ENCODE peak calls at places on chromosomes 11 and 22, in five cellular contexts. One of them, this sample, is unnamed.

GRCh38 chr22:26565889-26566288 is 24.0 kb downstream of the TPST2 start:
- DNase-seq in H1: no peak
- DNase-seq in tibial nerve: no peak
- DNase-seq in A549: no peak
- DNase-seq in prostate gland: no peak
- DNase-seq in this sample: no peak

GRCh38 chr22:42743501-42743991 is 22.9 kb upstream of the A4GALT start:
- DNase-seq in H1: no peak
- DNase-seq in tibial nerve: peak; percentile 77
- DNase-seq in A549: no peak
- DNase-seq in prostate gland: peak; percentile 43
- DNase-seq in this sample: peak; percentile 42

GRCh38 chr11:94895971-94896370 is 77.4 kb downstream of the CWC15 start:
- DNase-seq in H1: no peak
- DNase-seq in tibial nerve: no peak
- DNase-seq in A549: peak; percentile 18
- DNase-seq in prostate gland: no peak
- DNase-seq in this sample: no peak

GRCh38 chr11:115965754-115966504 is 461.7 kb upstream of the CADM1 start:
- DNase-seq in H1: no peak
- DNase-seq in tibial nerve: no peak
- DNase-seq in A549: no peak
- DNase-seq in prostate gland: no peak
- DNase-seq in this sample: no peak

GRCh38 chr22:17815703-17816254 is 41.5 kb upstream of the BID start:
- DNase-seq in H1: no peak
- DNase-seq in tibial nerve: no peak
- DNase-seq in A549: no peak
- DNase-seq in prostate gland: no peak
- DNase-seq in this sample: no peak

GRCh38 chr22:28813772-28814518 is 13.6 kb upstream of the XBP1 start:
- DNase-seq in H1: no peak
- DNase-seq in tibial nerve: no peak
- DNase-seq in A549: peak; percentile 76
- DNase-seq in prostate gland: no peak
- DNase-seq in this sample: peak; percentile 89

GRCh38 chr11:94400839-94401772 is at the start of gene GPR83:
- DNase-seq in H1: peak; percentile 59
- DNase-seq in tibial nerve: no peak
- DNase-seq in A549: peak; percentile 9
- DNase-seq in prostate gland: no peak
- DNase-seq in this sample: no peak

GRCh38 chr11:45278721-45279120 is 7.4 kb downstream of the SYT13 start:
- DNase-seq in H1: no peak
- DNase-seq in tibial nerve: no peak
- DNase-seq in A549: no peak
- DNase-seq in prostate gland: no peak
- DNase-seq in this sample: no peak

GRCh38 chr11:58900479-58901420 is 38.5 kb upstream of the GLYATL1 start:
- DNase-seq in H1: peak; percentile 98
- DNase-seq in tibial nerve: peak; percentile 62
- DNase-seq in A549: peak; percentile 85
- DNase-seq in prostate gland: peak; percentile 70
- DNase-seq in this sample: peak; percentile 88

GRCh38 chr11:27716850-27717249 is 16.6 kb upstream of the BDNF start:
- DNase-seq in H1: no peak
- DNase-seq in tibial nerve: no peak
- DNase-seq in A549: no peak
- DNase-seq in prostate gland: no peak
- DNase-seq in this sample: no peak

GRCh38 chr11:103601230-103601846 is 435.1 kb upstream of the DDI1 start:
- DNase-seq in H1: peak; percentile 59
- DNase-seq in tibial nerve: no peak
- DNase-seq in A549: peak; percentile 56
- DNase-seq in prostate gland: no peak
- DNase-seq in this sample: peak; percentile 40

GRCh38 chr11:32713496-32713895 is 81.0 kb downstream of the CCDC73 start:
- DNase-seq in H1: no peak
- DNase-seq in tibial nerve: no peak
- DNase-seq in A549: peak; percentile 30
- DNase-seq in prostate gland: no peak
- DNase-seq in this sample: no peak

GRCh38 chr11:82631722-82632630 is 101.7 kb downstream of the FAM181B start:
- DNase-seq in H1: no peak
- DNase-seq in tibial nerve: no peak
- DNase-seq in A549: no peak
- DNase-seq in prostate gland: no peak
- DNase-seq in this sample: no peak

GRCh38 chr11:60899021-60899936 is 7.1 kb downstream of the PRPF19 start:
- DNase-seq in H1: peak; percentile 57
- DNase-seq in tibial nerve: no peak
- DNase-seq in A549: peak; percentile 81
- DNase-seq in prostate gland: peak; percentile 46
- DNase-seq in this sample: peak; percentile 46

GRCh38 chr11:122100222-122101080 is 15.6 kb downstream of the BLID start:
- DNase-seq in H1: peak; percentile 55
- DNase-seq in tibial nerve: peak; percentile 48
- DNase-seq in A549: no peak
- DNase-seq in prostate gland: peak; percentile 36
- DNase-seq in this sample: peak; percentile 49

GRCh38 chr22:27998511-27999410 is 79.7 kb upstream of the PITPNB start:
- DNase-seq in H1: no peak
- DNase-seq in tibial nerve: no peak
- DNase-seq in A549: no peak
- DNase-seq in prostate gland: no peak
- DNase-seq in this sample: no peak

GRCh38 chr22:19748991-19749665 is 11.4 kb upstream of the TBX1 start:
- DNase-seq in H1: no peak
- DNase-seq in tibial nerve: no peak
- DNase-seq in A549: no peak
- DNase-seq in prostate gland: no peak
- DNase-seq in this sample: no peak

GRCh38 chr11:74504100-74504691 is 10.7 kb upstream of the LIPT2 start:
- DNase-seq in H1: no peak
- DNase-seq in tibial nerve: no peak
- DNase-seq in A549: peak; percentile 28
- DNase-seq in prostate gland: no peak
- DNase-seq in this sample: no peak

GRCh38 chr22:32590556-32590955 is 115.9 kb downstream of the FBXO7 start:
- DNase-seq in H1: no peak
- DNase-seq in tibial nerve: no peak
- DNase-seq in A549: no peak
- DNase-seq in prostate gland: no peak
- DNase-seq in this sample: no peak

GRCh38 chr11:128299132-128299726 is 288.1 kb downstream of the ETS1 start:
- DNase-seq in H1: no peak
- DNase-seq in tibial nerve: peak; percentile 20
- DNase-seq in A549: no peak
- DNase-seq in prostate gland: no peak
- DNase-seq in this sample: peak; percentile 20

GRCh38 chr22:45481661-45482060 is 21.0 kb upstream of the FBLN1 start:
- DNase-seq in H1: no peak
- DNase-seq in tibial nerve: no peak
- DNase-seq in A549: no peak
- DNase-seq in prostate gland: no peak
- DNase-seq in this sample: no peak

GRCh38 chr11:93849751-93850584 is 450 bp downstream of the VSTM5 start:
- DNase-seq in H1: peak; percentile 58
- DNase-seq in tibial nerve: no peak
- DNase-seq in A549: peak; percentile 11
- DNase-seq in prostate gland: no peak
- DNase-seq in this sample: peak; percentile 31

GRCh38 chr11:117443269-117444186 is 115.9 kb downstream of the CEP164 start:
- DNase-seq in H1: peak; percentile 77
- DNase-seq in tibial nerve: no peak
- DNase-seq in A549: peak; percentile 25
- DNase-seq in prostate gland: peak; percentile 17
- DNase-seq in this sample: peak; percentile 60

GRCh38 chr11:10021563-10021962 is 272.5 kb downstream of the SBF2 start:
- DNase-seq in H1: no peak
- DNase-seq in tibial nerve: no peak
- DNase-seq in A549: no peak
- DNase-seq in prostate gland: no peak
- DNase-seq in this sample: no peak

GRCh38 chr11:34366522-34366921 is 8.7 kb upstream of the ABTB2 start:
- DNase-seq in H1: no peak
- DNase-seq in tibial nerve: no peak
- DNase-seq in A549: peak; percentile 79
- DNase-seq in prostate gland: no peak
- DNase-seq in this sample: peak; percentile 60

GRCh38 chr11:71064183-71064582 is 188.2 kb downstream of the SHANK2 start:
- DNase-seq in H1: no peak
- DNase-seq in tibial nerve: no peak
- DNase-seq in A549: no peak
- DNase-seq in prostate gland: no peak
- DNase-seq in this sample: no peak

GRCh38 chr11:117902001-117902855 is 25.8 kb upstream of the FXYD6 start:
- DNase-seq in H1: no peak
- DNase-seq in tibial nerve: no peak
- DNase-seq in A549: no peak
- DNase-seq in prostate gland: no peak
- DNase-seq in this sample: no peak

GRCh38 chr11:116849491-116849890 is 12.1 kb upstream of the APOA1 start:
- DNase-seq in H1: no peak
- DNase-seq in tibial nerve: no peak
- DNase-seq in A549: no peak
- DNase-seq in prostate gland: no peak
- DNase-seq in this sample: no peak

GRCh38 chr22:39661842-39662676 is 91.5 kb downstream of the CACNA1I start:
- DNase-seq in H1: peak; percentile 98
- DNase-seq in tibial nerve: no peak
- DNase-seq in A549: no peak
- DNase-seq in prostate gland: no peak
- DNase-seq in this sample: peak; percentile 49

GRCh38 chr22:43566021-43566420 is 154.2 kb downstream of the MPPED1 start:
- DNase-seq in H1: no peak
- DNase-seq in tibial nerve: no peak
- DNase-seq in A549: peak; percentile 2
- DNase-seq in prostate gland: no peak
- DNase-seq in this sample: no peak

GRCh38 chr22:37824674-37825641 is 1.8 kb downstream of the GALR3 start:
- DNase-seq in H1: peak; percentile 72
- DNase-seq in tibial nerve: no peak
- DNase-seq in A549: no peak
- DNase-seq in prostate gland: no peak
- DNase-seq in this sample: no peak

GRCh38 chr11:36672815-36673450 is 74.9 kb upstream of the RAG2 start:
- DNase-seq in H1: no peak
- DNase-seq in tibial nerve: no peak
- DNase-seq in A549: peak; percentile 58
- DNase-seq in prostate gland: peak; percentile 32
- DNase-seq in this sample: peak; percentile 30

GRCh38 chr11:82988936-82989627 is 82.6 kb downstream of the RAB30 start:
- DNase-seq in H1: no peak
- DNase-seq in tibial nerve: no peak
- DNase-seq in A549: no peak
- DNase-seq in prostate gland: no peak
- DNase-seq in this sample: no peak

DNA sequence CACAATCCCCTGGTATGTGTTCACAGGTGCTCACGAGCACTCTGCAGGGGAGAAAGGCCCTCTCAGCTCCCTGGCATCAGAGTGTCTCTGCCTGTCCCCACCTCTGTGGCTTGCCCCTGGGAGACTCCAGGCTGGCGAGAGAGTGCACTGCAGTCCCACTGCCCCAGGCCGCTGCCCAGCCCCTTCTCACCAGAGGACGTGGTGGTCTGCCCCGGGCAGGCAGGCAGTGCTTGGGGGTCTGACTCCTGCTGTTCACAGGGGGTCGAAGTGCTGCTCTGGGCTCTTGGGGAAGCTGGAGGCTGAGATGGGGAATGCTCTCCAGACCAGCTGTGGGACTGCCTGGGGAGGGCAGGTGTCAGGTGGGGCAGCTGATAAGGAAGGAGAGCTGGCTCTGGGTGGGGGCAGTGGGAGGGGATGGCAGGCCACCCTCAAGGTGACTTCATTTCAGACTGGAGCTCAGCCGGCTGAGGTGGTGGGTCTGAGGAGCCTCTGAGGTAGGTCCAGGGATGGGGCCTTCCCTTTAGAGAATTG is 151.0 kb upstream of the B3GAT1 start:
- DNase-seq in H1: peak; percentile 26
- DNase-seq in tibial nerve: no peak
- DNase-seq in A549: no peak
- DNase-seq in prostate gland: no peak
- DNase-seq in this sample: no peak
- TF ChIP-seq POLR2A in H1: no peak
- TF ChIP-seq POLR2A in tibial nerve: no peak
- TF ChIP-seq POLR2A in A549: no peak
- TF ChIP-seq POLR2A in prostate gland: no peak
- TF ChIP-seq POLR2A in this sample: no peak

DNA sequence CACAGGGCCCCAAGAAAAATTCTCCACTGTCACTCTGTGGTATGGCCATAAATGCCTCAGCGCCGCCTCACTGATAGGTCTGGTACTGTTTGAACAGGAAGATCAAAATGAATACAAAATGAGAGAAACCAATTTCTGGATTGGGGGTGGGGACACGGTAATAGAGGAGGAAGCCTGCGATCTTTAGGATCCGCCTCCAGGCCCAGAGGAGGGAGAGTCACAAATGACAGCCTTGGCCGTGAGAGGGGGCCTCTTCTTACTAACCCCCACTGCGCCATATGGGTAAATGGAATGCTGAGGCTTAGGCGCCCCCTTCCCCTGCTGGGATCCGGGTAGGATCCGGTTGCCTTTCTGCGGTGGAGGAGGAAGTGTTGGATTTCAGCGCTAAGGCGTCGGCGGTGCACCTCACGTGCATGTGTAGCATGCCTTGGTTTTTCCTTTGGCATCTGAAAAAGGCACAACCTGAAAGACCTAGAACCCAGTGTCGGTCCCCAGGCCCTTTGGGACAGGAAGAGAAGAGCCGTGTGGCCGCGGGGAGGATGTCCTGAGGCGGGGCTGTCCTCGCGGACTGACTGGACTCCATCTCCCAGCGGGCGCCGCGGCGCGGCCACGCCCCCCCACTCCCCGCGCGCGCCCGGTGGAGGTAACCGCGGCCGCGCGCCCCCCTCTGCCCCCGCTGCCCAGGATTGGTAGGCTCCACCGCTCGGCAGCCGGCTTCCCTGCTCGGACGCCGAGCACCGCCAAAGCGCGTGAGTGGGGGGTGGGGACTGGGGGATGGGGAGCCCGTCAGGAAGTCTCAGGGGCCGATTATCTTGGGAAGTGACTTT is 718 bp upstream of the MADD start:
- DNase-seq in H1: peak; percentile 90
- DNase-seq in tibial nerve: peak; percentile 77
- DNase-seq in A549: peak; percentile 88
- DNase-seq in prostate gland: peak; percentile 90
- DNase-seq in this sample: peak; percentile 93
- TF ChIP-seq CTCF in H1: no peak
- TF ChIP-seq CTCF in tibial nerve: peak; percentile 44
- TF ChIP-seq CTCF in A549: no peak
- TF ChIP-seq CTCF in prostate gland: peak; percentile 50
- TF ChIP-seq CTCF in this sample: peak; percentile 23

GRCh38 chr11:2769779-2770555 is 70.2 kb upstream of the KCNQ1OT1 start:
- DNase-seq in H1: peak; percentile 14
- DNase-seq in tibial nerve: peak; percentile 4
- DNase-seq in A549: no peak
- DNase-seq in prostate gland: peak; percentile 3
- DNase-seq in this sample: no peak
- H3K4me3 ChIP-seq in H1: no peak overlapping the region
- H3K4me3 ChIP-seq in tibial nerve: no peak overlapping the region
- H3K4me3 ChIP-seq in A549: no peak overlapping the region
- H3K4me3 ChIP-seq in prostate gland: no peak overlapping the region
- H3K4me3 ChIP-seq in this sample: no peak overlapping the region

GRCh38 chr11:7613394-7613720 is 59.9 kb downstream of the CYB5R2 start:
- DNase-seq in H1: no peak
- DNase-seq in tibial nerve: no peak
- DNase-seq in A549: no peak
- DNase-seq in prostate gland: no peak
- DNase-seq in this sample: no peak
- TF ChIP-seq POLR2A in H1: no peak
- TF ChIP-seq POLR2A in tibial nerve: no peak
- TF ChIP-seq POLR2A in A549: no peak
- TF ChIP-seq POLR2A in prostate gland: no peak
- TF ChIP-seq POLR2A in this sample: no peak